ENCODE peak calls at places on chromosomes 4 and X, in eight cellular contexts. E is GM04504, U is activated T-cell treated with anti-CD3 and anti-CD28 coated beads for 24 hours, G is Ammon's horn, Q is progenitor cell of endocrine pancreas, Z is iris pigment epithelial cell, W is mesenchymal stem cell, L is NCI-H1436. V is an unnamed sample.

GRCh38 chr4:184598753-184599491 is 50.3 kb downstream of the CASP3 start:
- DNase-seq in E (no peak), U (no peak), G (no peak), Q (no peak), Z (peak; percentile 41), W (no peak), L (no peak), V (no peak)

GRCh38 chr4:87844476-87844875 is 11.7 kb downstream of the MEPE start:
- DNase-seq in E (no peak), U (no peak), G (no peak), Q (no peak), Z (peak; percentile 54), W (peak; percentile 21), L (no peak), V (no peak)

GRCh38 chr4:110005461-110006056 is 92.9 kb downstream of the EGF start:
- DNase-seq in E (peak; percentile 28), U (no peak), G (peak; percentile 76), Q (no peak), Z (peak; percentile 81), W (peak; percentile 78), L (peak; percentile 47), V (peak; percentile 63)

GRCh38 chr4:24974252-24974580 is 56.5 kb downstream of the LGI2 start:
- DNase-seq in E (no peak), U (no peak), G (no peak), Q (no peak), Z (no peak), W (no peak), L (no peak), V (no peak)

GRCh38 chr4:121140712-121141111 is 23.4 kb downstream of the TNIP3 start:
- DNase-seq in E (peak; percentile 89), U (no peak), G (no peak), Q (no peak), Z (peak; percentile 66), W (peak; percentile 50), L (no peak), V (no peak)

GRCh38 chr4:19512086-19512485 is 739.6 kb upstream of the SLIT2 start:
- DNase-seq in E (no peak), U (no peak), G (no peak), Q (no peak), Z (no peak), W (no peak), L (no peak), V (no peak)

GRCh38 chrX:137033774-137034507 is at the start of gene GPR101:
- DNase-seq in E (no peak), U (no peak), G (no peak), Q (no peak), Z (no peak), W (no peak), L (no peak), V (peak; percentile 16)

GRCh38 chr4:5553801-5554200 is 154.6 kb downstream of the EVC2 start:
- DNase-seq in E (no peak), U (no peak), G (no peak), Q (no peak), Z (no peak), W (no peak), L (no peak), V (no peak)

GRCh38 chr4:6422866-6423265 is 49.5 kb downstream of the PPP2R2C start:
- DNase-seq in E (no peak), U (no peak), G (no peak), Q (no peak), Z (no peak), W (no peak), L (no peak), V (no peak)

GRCh38 chr4:76059750-76060149 is 14.8 kb upstream of the ART3 start:
- DNase-seq in E (no peak), U (no peak), G (no peak), Q (no peak), Z (peak; percentile 31), W (peak; percentile 24), L (no peak), V (no peak)

GRCh38 chr4:14883166-14883565 is 119.1 kb upstream of the CPEB2 start:
- DNase-seq in E (no peak), U (no peak), G (no peak), Q (no peak), Z (no peak), W (no peak), L (no peak), V (no peak)

GRCh38 chr4:73707918-73708577 is 32.3 kb upstream of the CXCL8 start:
- DNase-seq in E (peak; percentile 69), U (no peak), G (no peak), Q (no peak), Z (peak; percentile 97), W (peak; percentile 93), L (no peak), V (no peak)

GRCh38 chrX:10146350-10146749 is 10.4 kb upstream of the CLCN4 start:
- DNase-seq in E (no peak), U (no peak), G (no peak), Q (no peak), Z (no peak), W (no peak), L (no peak), V (no peak)

GRCh38 chr4:74205046-74205445 is 47.1 kb downstream of the MTHFD2L start:
- DNase-seq in E (no peak), U (no peak), G (no peak), Q (no peak), Z (no peak), W (no peak), L (no peak), V (no peak)

GRCh38 chrX:36867143-36867542 is 141.0 kb upstream of the FAM47C start:
- DNase-seq in E (peak; percentile 8), U (no peak), G (peak; percentile 35), Q (no peak), Z (peak; percentile 10), W (peak; percentile 14), L (peak; percentile 0), V (peak; percentile 23)

GRCh38 chr4:175435437-175435836 is 376.6 kb downstream of the GPM6A start:
- DNase-seq in E (no peak), U (no peak), G (no peak), Q (no peak), Z (peak; percentile 34), W (peak; percentile 92), L (peak; percentile 4), V (no peak)

GRCh38 chr4:119314356-119314755 is 7.6 kb downstream of the FABP2 start:
- DNase-seq in E (no peak), U (no peak), G (peak; percentile 63), Q (no peak), Z (peak; percentile 58), W (peak; percentile 56), L (peak; percentile 14), V (peak; percentile 3)

GRCh38 chrX:41824551-41824950 is 98.8 kb downstream of the CASK start:
- DNase-seq in E (peak; percentile 25), U (no peak), G (no peak), Q (no peak), Z (peak; percentile 55), W (peak; percentile 60), L (no peak), V (no peak)

GRCh38 chr4:8155660-8156421 is 2.8 kb downstream of the ABLIM2 start:
- DNase-seq in E (no peak), U (no peak), G (no peak), Q (no peak), Z (no peak), W (no peak), L (no peak), V (no peak)

GRCh38 chr4:155025762-155026457 is 182.5 kb upstream of the NPY2R start:
- DNase-seq in E (no peak), U (no peak), G (no peak), Q (peak; percentile 43), Z (peak; percentile 27), W (no peak), L (no peak), V (no peak)

GRCh38 chr4:83556006-83556712 is 20.3 kb downstream of the GPAT3 start:
- DNase-seq in E (no peak), U (no peak), G (no peak), Q (no peak), Z (no peak), W (peak; percentile 19), L (no peak), V (no peak)

GRCh38 chrX:21725498-21725897 is 32.4 kb downstream of the SMPX start:
- DNase-seq in E (peak; percentile 15), U (no peak), G (peak; percentile 25), Q (no peak), Z (peak; percentile 75), W (peak; percentile 10), L (peak; percentile 42), V (no peak)

GRCh38 chr4:24937176-24937575 is 24.3 kb upstream of the CCDC149 start:
- DNase-seq in E (no peak), U (no peak), G (no peak), Q (no peak), Z (no peak), W (no peak), L (no peak), V (no peak)

GRCh38 chr4:70559216-70559830 is 32.7 kb upstream of the AMBN start:
- DNase-seq in E (peak; percentile 9), U (peak; percentile 7), G (peak; percentile 76), Q (peak; percentile 15), Z (peak; percentile 58), W (peak; percentile 43), L (peak; percentile 16), V (no peak)

GRCh38 chr4:176309046-176309445 is 10.7 kb upstream of the SPCS3 start:
- DNase-seq in E (no peak), U (no peak), G (no peak), Q (no peak), Z (no peak), W (no peak), L (no peak), V (no peak)

GRCh38 chr4:85092536-85092935 is 126.0 kb upstream of the WDFY3 start:
- DNase-seq in E (no peak), U (no peak), G (no peak), Q (no peak), Z (no peak), W (no peak), L (peak; percentile 50), V (no peak)

GRCh38 chr4:3766791-3767561 is 791 bp downstream of the ADRA2C start:
- DNase-seq in E (no peak), U (no peak), G (no peak), Q (no peak), Z (peak; percentile 3), W (peak; percentile 1), L (no peak), V (peak; percentile 8)

GRCh38 chr4:1983846-1984405 is 24.8 kb downstream of the NELFA start:
- DNase-seq in E (no peak), U (no peak), G (no peak), Q (no peak), Z (no peak), W (no peak), L (no peak), V (no peak)

GRCh38 chr4:170990989-170991589 is 822.1 kb upstream of the GALNTL6 start:
- DNase-seq in E (peak; percentile 1), U (no peak), G (peak; percentile 10), Q (peak; percentile 20), Z (peak; percentile 1), W (peak; percentile 40), L (peak; percentile 48), V (no peak)

GRCh38 chrX:10167573-10167972 is 10.8 kb downstream of the CLCN4 start:
- DNase-seq in E (no peak), U (no peak), G (no peak), Q (no peak), Z (no peak), W (no peak), L (no peak), V (no peak)

GRCh38 chr4:85125688-85126087 is 159.2 kb upstream of the WDFY3 start:
- DNase-seq in E (no peak), U (no peak), G (no peak), Q (no peak), Z (no peak), W (no peak), L (no peak), V (no peak)

GRCh38 chr4:87848622-87849351 is 16.0 kb downstream of the MEPE start:
- DNase-seq in E (no peak), U (peak; percentile 9), G (peak; percentile 92), Q (no peak), Z (peak; percentile 77), W (peak; percentile 72), L (peak; percentile 25), V (no peak)